ENCODE peak calls at places on chromosomes 5 and 9, in four cellular contexts. S is suprapubic skin, R is prostate gland, K is HCT116. Y is an unnamed sample. For H3K9me3, the result is how much of the 10 kb centered on the place peaks cover.

GRCh38 chr9:12511726-12512125 is 181.5 kb upstream of the TYRP1 start:
- DNase-seq in S (no peak), R (no peak), K (no peak), Y (no peak)

GRCh38 chr5:90169078-90169477 is 240.5 kb downstream of the CETN3 start:
- DNase-seq in S (no peak), R (no peak), K (no peak), Y (no peak)

GRCh38 chr5:138831703-138832102 is 43.4 kb downstream of the LRRTM2 start:
- DNase-seq in S (no peak), R (no peak), K (no peak), Y (no peak)

GRCh38 chr9:76215066-76215465 is 179.2 kb downstream of the RFK start:
- DNase-seq in S (no peak), R (no peak), K (no peak), Y (peak)

GRCh38 chr5:40046792-40047191 is 622.0 kb upstream of the DAB2 start:
- DNase-seq in S (no peak), R (no peak), K (no peak), Y (no peak)

GRCh38 chr9:94111446-94111845 is 27.2 kb downstream of the PTPDC1 start:
- DNase-seq in S (no peak), R (no peak), K (no peak), Y (no peak)

GRCh38 chr9:129394011-129394919 is 216.2 kb upstream of the IER5L start:
- DNase-seq in S (no peak), R (no peak), K (no peak), Y (no peak)

GRCh38 chr9:131851414-131851813 is 111.5 kb upstream of the RAPGEF1 start:
- DNase-seq in S (no peak), R (no peak), K (no peak), Y (no peak)

GRCh38 chr5:120155873-120156272 is 308.2 kb upstream of the PRR16 start:
- DNase-seq in S (no peak), R (no peak), K (no peak), Y (no peak)

GRCh38 chr5:67315802-67316103 is 119.2 kb upstream of the CD180 start:
- DNase-seq in S (no peak), R (no peak), K (no peak), Y (no peak)

GRCh38 chr9:135240222-135240621 is 152.8 kb downstream of the OLFM1 start:
- DNase-seq in S (no peak), R (no peak), K (no peak), Y (no peak)

GRCh38 chr5:2874099-2874498 is 122.6 kb upstream of the IRX2 start:
- DNase-seq in S (peak), R (no peak), K (no peak), Y (no peak)

GRCh38 chr5:150500905-150501304 is 7.0 kb upstream of the NDST1 start:
- DNase-seq in S (no peak), R (no peak), K (no peak), Y (peak)

GRCh38 chr9:32350682-32351081 is 33.8 kb upstream of the ACO1 start:
- DNase-seq in S (no peak), R (no peak), K (peak), Y (no peak)

GRCh38 chr5:97476852-97477534 is 293.9 kb upstream of the RIOK2 start:
- DNase-seq in S (no peak), R (no peak), K (no peak), Y (no peak)

GRCh38 chr5:139562847-139563246 is 1.7 kb downstream of the UBE2D2 start:
- DNase-seq in S (no peak), R (no peak), K (no peak), Y (no peak)

GRCh38 chr9:73151653-73152382 is at the start of gene ANXA1:
- DNase-seq in S (no peak), R (peak), K (peak), Y (no peak)

DNA sequence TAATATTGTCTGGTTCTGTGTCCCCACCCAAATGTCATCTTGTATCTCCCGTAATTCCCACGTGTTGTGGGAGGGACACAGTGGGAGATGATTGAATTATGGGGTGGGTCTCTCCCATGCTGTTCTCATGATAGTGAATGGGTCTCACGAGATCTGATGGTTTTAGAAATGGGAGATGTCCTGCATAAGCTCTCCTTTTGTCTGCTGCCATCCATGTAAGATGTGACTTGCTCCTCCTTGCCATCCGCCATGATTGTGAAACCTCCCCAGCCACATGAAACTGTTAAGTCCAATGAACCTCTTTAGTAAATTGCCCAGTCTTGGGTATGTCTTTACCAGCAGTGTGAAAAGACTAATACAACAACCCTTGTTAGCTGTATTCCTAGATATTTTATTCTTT is 44.5 kb downstream of the GIN1 start:
- DNase-seq in S (no peak), R (no peak), K (no peak), Y (no peak)
- H3K9me3 ChIP-seq in S (under half), R (under half), K (under half), Y (under half)

GRCh38 chr9:112119225-112120045 is 55.7 kb downstream of the SUSD1 start:
- DNase-seq in S (no peak), R (peak), K (peak), Y (no peak)
- H3K4me3 ChIP-seq in S (no peak), R (no peak), K (peak), Y (no peak)

DNA sequence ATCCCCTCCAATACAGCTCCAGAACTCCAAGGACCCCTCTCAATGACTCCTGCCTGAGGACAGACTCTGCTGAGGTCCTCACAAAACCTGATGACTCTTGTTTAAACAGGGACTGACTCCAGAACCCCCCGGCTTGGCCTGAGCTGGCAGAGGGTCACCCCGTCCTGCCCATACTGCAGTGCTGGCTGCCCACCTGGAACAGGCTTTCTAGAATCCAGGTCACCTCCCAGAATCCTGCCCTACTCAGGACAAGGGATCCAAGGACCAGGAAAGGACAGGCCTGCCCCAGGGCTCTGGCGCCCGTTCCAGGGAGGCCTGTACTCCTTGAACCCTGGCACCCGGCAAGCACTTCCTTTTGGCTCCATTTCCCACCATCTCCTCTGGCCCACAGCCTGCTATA is 22.2 kb downstream of the RALGDS start:
- DNase-seq in S (no peak), R (no peak), K (no peak), Y (no peak)
- TF ChIP-seq POLR2AphosphoS5 in S (no peak), R (no peak), K (no peak), Y (no peak)

GRCh38 chr9:104412238-104412637 is 91.8 kb upstream of the OR13F1 start:
- DNase-seq in S (no peak), R (no peak), K (peak), Y (no peak)
- H3K9me3 ChIP-seq in S (under half), R (under half), K (under half), Y (under half)

DNA sequence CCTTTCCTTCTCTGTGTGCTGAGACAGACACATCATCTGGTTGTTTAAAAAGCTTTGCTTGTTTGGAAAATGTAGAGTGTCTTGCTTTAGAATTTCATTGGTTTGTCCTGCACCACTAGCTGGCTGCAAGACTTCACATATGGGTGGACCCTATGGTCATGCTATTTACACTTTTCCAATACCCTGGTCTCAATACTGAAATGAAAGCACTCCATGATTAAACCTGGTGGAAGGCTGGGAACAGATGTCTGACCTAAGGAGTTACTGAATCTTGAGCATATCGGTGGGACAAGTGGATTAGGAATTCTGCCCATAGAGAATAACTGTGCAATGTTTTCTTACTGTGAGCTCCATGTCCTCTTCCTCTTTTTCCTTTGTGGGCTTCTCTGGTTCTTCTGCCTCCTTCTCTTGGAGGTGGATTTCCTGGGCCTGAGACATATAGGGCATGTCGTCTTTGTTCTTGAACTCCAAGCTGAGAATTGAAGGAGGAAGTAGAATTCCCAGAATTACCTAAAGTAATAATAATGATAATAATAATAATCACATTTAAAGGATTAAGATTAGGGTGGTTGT is 201.2 kb upstream of the KLF9 start:
- DNase-seq in S (no peak), R (no peak), K (no peak), Y (no peak)
- H3K4me3 ChIP-seq in S (no peak), R (no peak), K (no peak), Y (no peak)

GRCh38 chr5:110590187-110590586 is 136.3 kb downstream of the TMEM232 start:
- DNase-seq in S (no peak), R (no peak), K (peak), Y (no peak)

DNA sequence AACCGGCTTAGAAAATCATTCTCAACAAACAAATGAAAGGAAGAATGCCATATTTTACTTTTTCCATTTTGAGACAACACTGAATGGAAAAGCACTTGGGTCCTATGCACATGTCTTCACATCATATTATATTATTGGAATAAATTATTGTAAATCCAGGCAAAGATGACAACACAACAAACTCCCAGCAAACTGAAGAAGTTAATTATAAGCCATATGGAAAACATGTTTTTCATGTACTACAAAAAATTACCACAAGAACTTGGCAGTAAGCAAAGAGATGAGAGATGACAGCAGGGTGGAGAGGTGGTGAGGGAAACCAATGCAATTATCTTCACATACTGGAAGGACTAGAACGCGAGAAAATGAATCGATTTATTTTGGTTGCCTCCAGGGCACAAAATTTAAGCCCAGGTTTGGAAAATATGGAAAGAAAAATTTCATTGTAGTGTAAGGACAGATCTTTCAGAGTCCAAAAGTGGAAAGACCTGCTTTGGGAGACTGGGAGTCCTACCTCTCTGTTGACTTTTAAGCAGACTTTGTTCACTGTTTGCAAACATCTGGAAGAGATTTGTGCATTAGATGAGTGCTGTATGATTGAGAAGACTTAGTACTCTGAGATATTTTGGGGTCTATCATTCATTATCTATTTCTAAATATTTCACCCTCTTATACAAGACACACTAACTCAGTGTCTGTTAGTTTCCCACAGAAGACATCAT is 138.1 kb downstream of the TMEM232 start:
- DNase-seq in S (no peak), R (no peak), K (no peak), Y (no peak)
- TF ChIP-seq POLR2AphosphoS5 in S (no peak), R (no peak), K (no peak), Y (no peak)

DNA sequence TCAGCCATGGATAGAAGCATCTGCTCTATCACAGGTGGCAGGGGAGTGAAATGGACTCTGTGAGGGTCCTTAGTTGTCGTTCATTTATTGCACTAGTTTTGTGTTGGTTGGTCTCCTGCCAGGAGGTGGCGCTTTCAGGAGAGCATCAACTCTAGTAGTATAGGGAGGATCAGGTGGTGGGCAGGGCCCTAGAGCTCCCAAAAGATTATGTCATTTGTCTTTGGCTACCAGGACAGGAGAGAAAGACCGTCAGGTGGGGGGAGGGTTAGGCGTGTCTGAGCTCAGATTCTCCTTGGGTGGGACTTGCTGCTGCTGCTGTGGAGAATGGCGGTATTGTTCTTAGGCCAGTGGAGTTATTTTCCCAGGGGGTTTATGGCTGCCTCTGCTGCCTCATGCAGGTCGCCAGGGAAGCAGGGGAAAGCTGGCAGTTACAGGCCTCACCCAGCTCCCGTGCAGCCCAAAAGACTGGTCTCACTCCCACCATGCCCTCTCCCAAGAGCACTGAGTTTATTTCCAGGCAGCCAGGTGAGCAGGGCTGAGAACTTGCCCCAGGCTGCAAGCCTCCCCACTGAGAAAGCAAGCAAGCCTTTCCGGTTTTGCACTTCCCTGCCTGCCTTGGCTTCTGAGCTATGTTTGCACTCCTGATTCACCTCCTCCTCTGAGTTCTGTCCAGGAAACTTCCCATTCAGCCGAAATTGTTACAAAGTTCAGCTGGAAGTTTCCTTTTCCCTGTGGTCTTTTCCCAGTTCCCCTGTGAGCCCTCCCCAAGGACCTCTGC is 317.3 kb downstream of the TAF11L14 start:
- DNase-seq in S (no peak), R (peak), K (no peak), Y (no peak)
- H3K9me3 ChIP-seq in S (under half), R (under half), K (under half), Y (under half)

GRCh38 chr9:133973111-133973790 is 18.9 kb downstream of the VAV2 start:
- DNase-seq in S (no peak), R (no peak), K (no peak), Y (no peak)
- H3K4me3 ChIP-seq in S (no peak), R (no peak), K (no peak), Y (no peak)

Y was measured in breast epithelium.